ENCODE peak calls at places on chromosomes 2 and 18, in four cellular contexts. K is H9, S is neuronal stem cell, G is mesenchymal stem cell. Q is an unnamed sample.

GRCh38 chr2:80589070-80589469 is 284.5 kb upstream of the LRRTM1 start:
- DNase-seq in K (no peak), S (no peak), G (no peak), Q (no peak)

GRCh38 chr2:118668431-118669424 is 178.7 kb downstream of the EN1 start:
- DNase-seq in K (no peak), S (peak), G (peak), Q (no peak)

GRCh38 chr2:191113761-191114160 is 37.0 kb downstream of the STAT4 start:
- DNase-seq in K (no peak), S (no peak), G (no peak), Q (no peak)

GRCh38 chr2:9408641-9409151 is 14.6 kb downstream of the ITGB1BP1 start:
- DNase-seq in K (no peak), S (no peak), G (no peak), Q (no peak)

GRCh38 chr2:150594299-150594698 is 106.8 kb upstream of the RND3 start:
- DNase-seq in K (no peak), S (no peak), G (no peak), Q (no peak)

GRCh38 chr18:41372266-41372665 is 582.8 kb upstream of the PIK3C3 start:
- DNase-seq in K (peak), S (no peak), G (no peak), Q (no peak)

GRCh38 chr2:178473931-178474330 is 4.5 kb downstream of the FKBP7 start:
- DNase-seq in K (no peak), S (no peak), G (peak), Q (no peak)

GRCh38 chr2:110771549-110772382 is 39.4 kb downstream of the ACOXL start:
- DNase-seq in K (peak), S (no peak), G (no peak), Q (no peak)

GRCh38 chr2:233319256-233319655 is 11.6 kb downstream of the SAG start:
- DNase-seq in K (no peak), S (no peak), G (no peak), Q (no peak)

GRCh38 chr18:76524477-76524876 is 29.4 kb upstream of the ZNF516 start:
- DNase-seq in K (no peak), S (no peak), G (no peak), Q (no peak)

GRCh38 chr2:197360744-197361156 is 50.2 kb upstream of the ANKRD44 start:
- DNase-seq in K (no peak), S (no peak), G (peak), Q (no peak)

GRCh38 chr2:149064365-149064841 is 25.9 kb downstream of the LYPD6B start:
- DNase-seq in K (no peak), S (no peak), G (peak), Q (no peak)

GRCh38 chr2:128356127-128356526 is 37.5 kb upstream of the HS6ST1 start:
- DNase-seq in K (no peak), S (no peak), G (no peak), Q (no peak)

GRCh38 chr18:67300498-67300897 is 216.0 kb downstream of the DSEL start:
- DNase-seq in K (no peak), S (peak), G (no peak), Q (no peak)

GRCh38 chr18:9428301-9428706 is 47.0 kb upstream of the RALBP1 start:
- DNase-seq in K (no peak), S (no peak), G (no peak), Q (no peak)

GRCh38 chr2:117536139-117536538 is 278.4 kb upstream of the DDX18 start:
- DNase-seq in K (peak), S (no peak), G (peak), Q (no peak)

GRCh38 chr18:23929362-23929940 is 85.1 kb upstream of the TTC39C start:
- DNase-seq in K (no peak), S (no peak), G (no peak), Q (no peak)

GRCh38 chr2:182818541-182819308 is 47.7 kb downstream of the FRZB start:
- DNase-seq in K (peak), S (peak), G (peak), Q (no peak)

GRCh38 chr2:190359896-190360376 is 16.5 kb downstream of the INPP1 start:
- DNase-seq in K (no peak), S (no peak), G (peak), Q (no peak)

GRCh38 chr2:191374366-191374765 is 129.2 kb downstream of the MYO1B start:
- DNase-seq in K (no peak), S (no peak), G (peak), Q (no peak)

GRCh38 chr2:43169987-43170732 is 56.2 kb downstream of the ZFP36L2 start:
- DNase-seq in K (peak), S (no peak), G (no peak), Q (no peak)

GRCh38 chr2:219477815-219478214 is 20.9 kb upstream of the GMPPA start:
- DNase-seq in K (no peak), S (no peak), G (no peak), Q (no peak)
- H3K14ac ChIP-seq in K (no peak), S (peak), G (no peak), Q (no peak)

DNA sequence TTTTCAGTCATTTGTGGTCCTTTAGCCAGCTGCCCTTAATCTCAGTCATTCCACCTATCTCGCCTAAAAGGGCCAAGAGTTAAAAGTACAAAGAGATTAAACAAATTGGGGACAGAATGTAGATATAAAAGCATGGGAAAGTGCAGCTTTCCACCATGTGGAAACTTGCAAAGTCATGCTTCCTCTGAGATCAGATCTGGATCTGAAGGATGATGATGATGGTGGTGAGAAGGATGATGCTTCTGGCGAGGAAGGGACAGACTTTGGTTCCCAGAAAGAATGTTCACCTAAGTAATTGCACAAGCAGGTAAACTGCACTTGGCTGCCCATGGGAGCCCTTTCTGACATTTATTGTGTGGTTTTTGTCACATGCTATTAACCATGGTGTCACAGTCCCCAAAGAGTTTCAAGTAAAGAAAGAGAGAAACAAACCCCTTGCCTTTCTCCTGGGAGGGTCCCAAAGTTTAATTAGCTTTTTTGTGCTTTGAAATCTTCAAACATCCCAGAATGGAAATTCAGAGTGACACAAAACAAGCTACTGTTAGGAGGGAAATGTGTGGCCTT is 34.7 kb downstream of the KLF7 start:
- DNase-seq in K (no peak), S (no peak), G (no peak), Q (no peak)
- H3K14ac ChIP-seq in K (no peak), S (no peak), G (no peak), Q (no peak)

GRCh38 chr2:61354486-61355197 is 116.2 kb downstream of the USP34 start:
- DNase-seq in K (no peak), S (no peak), G (no peak), Q (no peak)
- H3K14ac ChIP-seq in K (no peak), S (no peak), G (no peak), Q (no peak)

GRCh38 chr2:213455316-213456008 is 171.2 kb downstream of the SPAG16 start:
- DNase-seq in K (no peak), S (no peak), G (no peak), Q (no peak)

GRCh38 chr2:213451542-213452256 is 167.4 kb downstream of the SPAG16 start:
- DNase-seq in K (no peak), S (peak), G (no peak), Q (no peak)
- H3K14ac ChIP-seq in K (no peak), S (no peak), G (no peak), Q (no peak)

GRCh38 chr2:112148477-112148876 is 10.3 kb downstream of the FBLN7 start:
- DNase-seq in K (no peak), S (no peak), G (no peak), Q (peak)
- H3K14ac ChIP-seq in K (no peak), S (no peak), G (no peak), Q (no peak)

GRCh38 chr2:28352726-28353125 is 39.9 kb upstream of the FOSL2 start:
- DNase-seq in K (no peak), S (no peak), G (peak), Q (no peak)
- H3K14ac ChIP-seq in K (no peak), S (peak), G (no peak), Q (no peak)

GRCh38 chr2:237131749-237132148 is 46.1 kb downstream of the COPS8 start:
- DNase-seq in K (peak), S (no peak), G (no peak), Q (no peak)
- H3K14ac ChIP-seq in K (no peak), S (no peak), G (no peak), Q (no peak)

Q was measured in H1.